ENCODE peak calls at places on chromosome 12, in nine cellular contexts. Q, H, S, U, C, W, D, K and N are unnamed samples.

GRCh38 chr12:13724136-13724535 is 257.3 kb downstream of the GRIN2B start:
- DNase-seq in K (no peak), D (no peak), H (no peak), C (no peak), U (no peak), Q (no peak), S (no peak), W (no peak), N (no peak)

GRCh38 chr12:57096099-57096572 is 7.2 kb downstream of the NAB2 start:
- DNase-seq in S (no peak), H (no peak), Q (peak; percentile 72), C (peak; percentile 43), U (peak; percentile 31), D (peak; percentile 13), K (no peak), W (no peak), N (no peak)

GRCh38 chr12:57993030-57993429 is 51.7 kb downstream of the ATP23 start:
- DNase-seq in Q (no peak), K (no peak), C (peak; percentile 46), H (no peak), S (no peak), D (no peak), W (no peak), U (peak; percentile 24), N (no peak)

GRCh38 chr12:21129906-21130305 is 1.1 kb upstream of the SLCO1B1 start:
- DNase-seq in U (peak; percentile 7), K (no peak), H (no peak), S (no peak), W (no peak), C (no peak), D (no peak), Q (no peak), N (no peak)

GRCh38 chr12:60832300-60832699 is 1236.5 kb downstream of the SLC16A7 start:
- DNase-seq in H (no peak), U (peak; percentile 70), C (no peak), D (peak; percentile 62), Q (no peak), K (no peak), W (no peak), S (no peak), N (no peak)

GRCh38 chr12:89163918-89164317 is 188.4 kb downstream of the DUSP6 start:
- DNase-seq in W (no peak), K (no peak), S (no peak), U (no peak), Q (no peak), H (no peak), C (no peak), D (no peak), N (no peak)

GRCh38 chr12:68962855-68963455 is 30.0 kb upstream of the CPM start:
- DNase-seq in K (no peak), Q (no peak), C (no peak), W (no peak), S (no peak), H (peak; percentile 62), D (peak; percentile 39), U (peak; percentile 72), N (no peak)

GRCh38 chr12:127241056-127241830 is 1025.7 kb upstream of the TMEM132C start:
- DNase-seq in Q (no peak), H (no peak), U (peak; percentile 16), K (no peak), D (peak; percentile 63), C (no peak), S (no peak), W (no peak), N (no peak)

GRCh38 chr12:124289634-124290600 is 5.0 kb upstream of the RFLNA start:
- DNase-seq in U (peak; percentile 21), D (peak; percentile 49), K (no peak), S (no peak), Q (no peak), W (no peak), H (peak; percentile 42), C (no peak), N (no peak)

GRCh38 chr12:78584695-78585094 is 279.9 kb upstream of the SYT1 start:
- DNase-seq in C (no peak), Q (no peak), D (no peak), S (no peak), H (peak; percentile 11), W (no peak), U (peak; percentile 35), K (no peak), N (no peak)

GRCh38 chr12:85835810-85836715 is at the start of gene RASSF9:
- DNase-seq in H (peak; percentile 81), S (no peak), Q (no peak), C (no peak), U (peak; percentile 90), D (peak; percentile 46), W (no peak), K (peak; percentile 20), N (no peak)

GRCh38 chr12:44874981-44875416 is 1.1 kb downstream of the NELL2 start:
- DNase-seq in D (no peak), S (no peak), Q (peak; percentile 63), W (no peak), C (peak; percentile 71), K (peak; percentile 88), H (no peak), U (no peak), N (peak; percentile 30)